ENCODE peak calls at places on chromosomes 4 and X, in four cellular contexts. One of them, this sample, is unnamed.

GRCh38 chr4:16532240-16532990 is 306.1 kb upstream of the TAPT1 start:
- DNase-seq in fibroblast of lung: peak; percentile 96
- DNase-seq in WERI-Rb-1: no peak
- DNase-seq in cardiac muscle cell: no peak
- DNase-seq in this sample: no peak

GRCh38 chr4:23929248-23929647 is 39.4 kb upstream of the PPARGC1A start:
- DNase-seq in WERI-Rb-1: no peak
- DNase-seq in fibroblast of lung: peak; percentile 43
- DNase-seq in cardiac muscle cell: no peak
- DNase-seq in this sample: no peak

GRCh38 chr4:186557061-186557460 is 1.7 kb upstream of the MTNR1A start:
- DNase-seq in cardiac muscle cell: no peak
- DNase-seq in fibroblast of lung: no peak
- DNase-seq in WERI-Rb-1: no peak
- DNase-seq in this sample: no peak

GRCh38 chr4:150569384-150569987 is 12.5 kb upstream of the MAB21L2 start:
- DNase-seq in cardiac muscle cell: no peak
- DNase-seq in WERI-Rb-1: no peak
- DNase-seq in fibroblast of lung: peak; percentile 89
- DNase-seq in this sample: no peak

GRCh38 chr4:121189811-121190210 is 25.7 kb upstream of the TNIP3 start:
- DNase-seq in WERI-Rb-1: no peak
- DNase-seq in cardiac muscle cell: no peak
- DNase-seq in fibroblast of lung: no peak
- DNase-seq in this sample: no peak

GRCh38 chr4:8319731-8320385 is 50.3 kb downstream of the HTRA3 start:
- DNase-seq in fibroblast of lung: peak; percentile 20
- DNase-seq in WERI-Rb-1: peak; percentile 1
- DNase-seq in cardiac muscle cell: peak; percentile 35
- DNase-seq in this sample: peak; percentile 86

GRCh38 chr4:22962186-22962786 is 269.5 kb downstream of the GBA3 start:
- DNase-seq in cardiac muscle cell: peak; percentile 49
- DNase-seq in WERI-Rb-1: peak; percentile 11
- DNase-seq in fibroblast of lung: peak; percentile 45
- DNase-seq in this sample: no peak

GRCh38 chrX:46642145-46642544 is 68.6 kb downstream of the CHST7 start:
- DNase-seq in cardiac muscle cell: no peak
- DNase-seq in WERI-Rb-1: no peak
- DNase-seq in fibroblast of lung: no peak
- DNase-seq in this sample: no peak

GRCh38 chr4:85499573-85499972 is 24.6 kb downstream of the ARHGAP24 start:
- DNase-seq in WERI-Rb-1: no peak
- DNase-seq in cardiac muscle cell: no peak
- DNase-seq in fibroblast of lung: no peak
- DNase-seq in this sample: no peak

GRCh38 chr4:148056879-148057278 is 325.0 kb downstream of the ARHGAP10 start:
- DNase-seq in WERI-Rb-1: no peak
- DNase-seq in fibroblast of lung: peak; percentile 77
- DNase-seq in cardiac muscle cell: no peak
- DNase-seq in this sample: peak; percentile 72

GRCh38 chr4:25503779-25504178 is 126.7 kb downstream of the ANAPC4 start:
- DNase-seq in cardiac muscle cell: no peak
- DNase-seq in fibroblast of lung: no peak
- DNase-seq in WERI-Rb-1: no peak
- DNase-seq in this sample: no peak

GRCh38 chrX:3811331-3812311 is 98.2 kb upstream of the PRKX start:
- DNase-seq in fibroblast of lung: peak; percentile 39
- DNase-seq in WERI-Rb-1: peak; percentile 29
- DNase-seq in cardiac muscle cell: peak; percentile 44
- DNase-seq in this sample: no peak

GRCh38 chrX:2829066-2829430 is 318 bp downstream of the GYG2 start:
- DNase-seq in cardiac muscle cell: peak; percentile 63
- DNase-seq in WERI-Rb-1: peak; percentile 32
- DNase-seq in fibroblast of lung: no peak
- DNase-seq in this sample: no peak

GRCh38 chr4:4288098-4288497 is 1.9 kb downstream of the LYAR start:
- DNase-seq in WERI-Rb-1: no peak
- DNase-seq in cardiac muscle cell: no peak
- DNase-seq in fibroblast of lung: no peak
- DNase-seq in this sample: no peak

GRCh38 chr4:40262079-40262528 is 65.3 kb downstream of the RHOH start:
- DNase-seq in cardiac muscle cell: no peak
- DNase-seq in fibroblast of lung: no peak
- DNase-seq in WERI-Rb-1: no peak
- DNase-seq in this sample: no peak

GRCh38 chrX:104104676-104105075 is 7.6 kb upstream of the ZCCHC18 start:
- DNase-seq in WERI-Rb-1: no peak
- DNase-seq in cardiac muscle cell: no peak
- DNase-seq in fibroblast of lung: no peak
- DNase-seq in this sample: no peak

GRCh38 chr4:39295784-39296183 is 70.4 kb downstream of the RFC1 start:
- DNase-seq in cardiac muscle cell: no peak
- DNase-seq in fibroblast of lung: no peak
- DNase-seq in WERI-Rb-1: no peak
- DNase-seq in this sample: no peak

GRCh38 chr4:58760737-58761136 is 1650.6 kb upstream of the IGFBP7 start:
- DNase-seq in cardiac muscle cell: no peak
- DNase-seq in fibroblast of lung: no peak
- DNase-seq in WERI-Rb-1: no peak
- DNase-seq in this sample: no peak

GRCh38 chr4:110412354-110412753 is 63.6 kb upstream of the ENPEP start:
- DNase-seq in fibroblast of lung: no peak
- DNase-seq in WERI-Rb-1: no peak
- DNase-seq in cardiac muscle cell: no peak
- DNase-seq in this sample: no peak

GRCh38 chr4:7156273-7157139 is 35.8 kb upstream of the SORCS2 start:
- DNase-seq in fibroblast of lung: peak; percentile 37
- DNase-seq in cardiac muscle cell: peak; percentile 53
- DNase-seq in WERI-Rb-1: no peak
- DNase-seq in this sample: peak; percentile 62

DNA sequence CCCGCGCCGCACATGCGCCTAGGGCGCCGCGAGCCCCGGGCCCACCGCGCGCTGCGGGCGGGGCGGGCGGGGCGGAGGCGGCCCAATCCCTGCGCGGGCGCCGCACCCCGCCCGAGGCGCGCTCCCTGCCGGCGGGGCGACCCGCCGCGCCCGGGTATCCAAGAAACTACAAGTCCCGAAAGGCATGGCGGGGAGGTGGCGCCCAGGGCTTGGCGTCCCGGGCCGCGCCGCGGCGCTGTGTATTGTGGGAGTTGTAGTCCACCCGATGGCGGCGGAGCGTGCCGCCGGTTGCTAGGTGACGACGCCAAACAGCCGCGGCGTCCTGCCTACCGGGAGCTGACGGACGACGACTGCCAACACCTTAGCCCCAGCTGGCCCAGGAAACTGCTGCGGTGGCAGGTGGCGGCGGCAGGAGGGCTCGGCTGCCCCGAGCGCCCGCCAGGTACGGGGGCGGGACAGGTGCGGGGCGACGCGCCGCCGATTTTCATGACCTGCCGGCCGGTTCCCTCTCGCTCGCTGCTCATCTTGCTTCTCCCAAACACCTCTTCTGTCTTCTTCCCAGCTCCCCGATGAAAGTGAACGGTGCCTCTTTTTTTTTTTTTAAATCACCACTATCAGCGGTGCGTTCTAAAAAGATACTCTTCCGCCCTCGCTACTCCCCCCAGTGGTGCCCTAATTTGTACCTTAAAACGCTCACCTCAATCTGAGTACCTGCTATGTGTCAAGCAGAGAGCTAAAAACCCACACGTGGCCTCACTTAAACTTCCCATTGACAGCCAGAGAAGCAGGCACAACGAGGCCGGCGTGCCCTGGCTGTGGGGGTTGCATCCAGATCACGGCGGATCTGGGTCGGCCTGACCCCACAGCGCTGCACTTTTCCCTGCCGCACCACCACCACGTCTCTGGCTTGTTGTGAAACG is at the start of gene CFAP99:
- DNase-seq in fibroblast of lung: peak; percentile 85
- DNase-seq in cardiac muscle cell: peak; percentile 98
- DNase-seq in WERI-Rb-1: peak; percentile 99
- DNase-seq in this sample: peak; percentile 98
- TF ChIP-seq CTCF in fibroblast of lung: no peak
- TF ChIP-seq CTCF in cardiac muscle cell: no peak
- TF ChIP-seq CTCF in WERI-Rb-1: peak; percentile 18
- TF ChIP-seq CTCF in this sample: peak; percentile 13

GRCh38 chrX:153968255-153968654 is 3.4 kb downstream of the HCFC1 start:
- DNase-seq in cardiac muscle cell: no peak
- DNase-seq in WERI-Rb-1: no peak
- DNase-seq in fibroblast of lung: no peak
- DNase-seq in this sample: peak; percentile 48

GRCh38 chrX:153966841-153967535 is 4.6 kb downstream of the HCFC1 start:
- DNase-seq in WERI-Rb-1: no peak
- DNase-seq in cardiac muscle cell: no peak
- DNase-seq in fibroblast of lung: peak; percentile 15
- DNase-seq in this sample: no peak

GRCh38 chrX:153966283-153966688 is 5.3 kb downstream of the HCFC1 start:
- DNase-seq in fibroblast of lung: peak; percentile 69
- DNase-seq in cardiac muscle cell: no peak
- DNase-seq in WERI-Rb-1: no peak
- DNase-seq in this sample: peak; percentile 82

GRCh38 chrX:153968754-153969124 is 2.9 kb downstream of the HCFC1 start:
- DNase-seq in WERI-Rb-1: peak; percentile 79
- DNase-seq in fibroblast of lung: peak; percentile 29
- DNase-seq in cardiac muscle cell: peak; percentile 35
- DNase-seq in this sample: peak; percentile 75

DNA sequence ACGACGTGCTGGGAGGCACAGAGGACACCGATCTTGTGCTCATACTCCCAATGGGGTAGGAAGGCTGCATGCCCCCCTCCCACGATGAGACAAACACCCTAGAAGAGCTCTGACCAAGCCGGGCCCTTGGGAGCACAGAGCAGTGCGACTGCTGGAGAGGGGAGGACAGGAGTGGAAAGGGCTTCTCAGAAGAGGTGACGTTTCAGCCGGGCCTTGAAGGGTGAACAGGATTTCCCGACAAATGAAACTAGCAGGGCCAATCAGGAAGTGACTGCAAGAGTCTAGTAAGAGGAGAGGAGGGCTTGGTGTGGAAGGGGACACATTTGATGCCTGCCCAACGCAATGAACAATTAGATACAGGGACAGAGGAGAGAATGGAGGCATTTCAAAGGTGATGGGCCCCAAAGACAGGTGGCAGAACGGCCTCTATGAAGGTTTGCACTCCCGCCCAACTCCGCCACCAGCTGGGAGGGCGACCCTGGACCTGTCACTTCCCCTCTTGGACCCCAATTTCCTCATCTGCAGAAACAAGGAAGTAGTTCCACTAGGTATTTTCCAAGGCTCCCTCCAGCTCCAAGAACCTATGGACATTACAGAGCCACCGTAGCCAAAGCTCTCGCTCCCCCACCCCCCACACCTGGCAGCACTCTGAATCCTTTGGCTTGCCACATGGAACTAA is 3.9 kb downstream of the HCFC1 start:
- DNase-seq in cardiac muscle cell: no peak
- DNase-seq in fibroblast of lung: no peak
- DNase-seq in WERI-Rb-1: no peak
- DNase-seq in this sample: no peak
- H3K27ac ChIP-seq in cardiac muscle cell: no peak overlapping the region
- H3K27ac ChIP-seq in fibroblast of lung: peak overlapping the region; percentile 16
- H3K27ac ChIP-seq in WERI-Rb-1: peak overlapping the region; percentile 64
- H3K27ac ChIP-seq in this sample: peak overlapping the region; percentile 86

GRCh38 chr4:81196126-81196650 is 18.8 kb downstream of the PRKG2 start:
- DNase-seq in WERI-Rb-1: no peak
- DNase-seq in fibroblast of lung: no peak
- DNase-seq in cardiac muscle cell: no peak
- DNase-seq in this sample: no peak

GRCh38 chr4:81195475-81195874 is 19.5 kb downstream of the PRKG2 start:
- DNase-seq in fibroblast of lung: no peak
- DNase-seq in WERI-Rb-1: no peak
- DNase-seq in cardiac muscle cell: no peak
- DNase-seq in this sample: no peak

GRCh38 chr4:81199831-81200230 is 15.2 kb downstream of the PRKG2 start:
- DNase-seq in fibroblast of lung: no peak
- DNase-seq in WERI-Rb-1: no peak
- DNase-seq in cardiac muscle cell: no peak
- DNase-seq in this sample: no peak

GRCh38 chr4:81198609-81199008 is 16.4 kb downstream of the PRKG2 start:
- DNase-seq in fibroblast of lung: no peak
- DNase-seq in WERI-Rb-1: no peak
- DNase-seq in cardiac muscle cell: no peak
- DNase-seq in this sample: no peak

GRCh38 chr4:81198151-81198550 is 16.9 kb downstream of the PRKG2 start:
- DNase-seq in cardiac muscle cell: peak; percentile 13
- DNase-seq in fibroblast of lung: no peak
- DNase-seq in WERI-Rb-1: no peak
- DNase-seq in this sample: no peak
- H3K27me3 ChIP-seq in cardiac muscle cell: no peaks in the 10 kb centered on the region
- H3K27me3 ChIP-seq in fibroblast of lung: no peaks in the 10 kb centered on the region
- H3K27me3 ChIP-seq in WERI-Rb-1: no peaks in the 10 kb centered on the region
- H3K27me3 ChIP-seq in this sample: no peaks in the 10 kb centered on the region

DNA sequence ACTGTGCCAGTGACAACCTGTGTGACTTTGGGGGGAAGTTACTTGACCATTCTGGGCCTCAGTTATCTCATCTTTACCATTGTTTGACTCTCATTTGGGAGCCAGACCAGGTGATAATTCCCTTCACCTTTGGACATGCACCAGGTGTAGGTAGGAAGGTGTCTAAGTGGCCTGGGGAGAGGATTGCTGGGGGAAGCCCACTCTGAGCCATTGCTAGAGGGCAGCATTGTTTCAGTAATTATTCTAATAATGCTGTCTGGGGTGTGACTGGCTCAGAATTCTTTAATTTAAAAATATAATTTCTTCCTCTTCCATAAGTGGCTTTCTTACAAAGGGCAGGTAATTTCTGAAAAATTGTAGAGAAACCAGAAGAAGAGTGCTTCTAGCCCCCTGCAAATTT is 104.3 kb downstream of the RTL9 start:
- DNase-seq in WERI-Rb-1: no peak
- DNase-seq in cardiac muscle cell: no peak
- DNase-seq in fibroblast of lung: no peak
- DNase-seq in this sample: no peak
- TF ChIP-seq CTCF in WERI-Rb-1: no peak
- TF ChIP-seq CTCF in cardiac muscle cell: no peak
- TF ChIP-seq CTCF in fibroblast of lung: no peak
- TF ChIP-seq CTCF in this sample: no peak

GRCh38 chrX:80755174-80755573 is 54.5 kb downstream of the BRWD3 start:
- DNase-seq in WERI-Rb-1: no peak
- DNase-seq in fibroblast of lung: no peak
- DNase-seq in cardiac muscle cell: no peak
- DNase-seq in this sample: no peak
- H3K27ac ChIP-seq in WERI-Rb-1: no peak overlapping the region
- H3K27ac ChIP-seq in fibroblast of lung: no peak overlapping the region
- H3K27ac ChIP-seq in cardiac muscle cell: no peak overlapping the region
- H3K27ac ChIP-seq in this sample: no peak overlapping the region

This sample was measured in psoas muscle.